ENCODE peak calls at places on chromosomes 11 and 22, in eight cellular contexts. P is stomach, A is PC-3, M is fibroblast of pulmonary artery, H is H1, F is small intestine, D is left ventricle myocardium inferior, X is kidney epithelial cell. Y is an unnamed sample.

GRCh38 chr11:10659339-10660216 is 34.0 kb downstream of the IRAG1 start:
- DNase-seq in D (no peak), P (no peak), A (peak; percentile 90), M (peak; percentile 85), F (peak; percentile 56), X (peak; percentile 80), H (no peak), Y (peak; percentile 91)

GRCh38 chr11:2462986-2463765 is 18.4 kb downstream of the KCNQ1 start:
- DNase-seq in P (peak; percentile 96), H (no peak), F (peak; percentile 93), A (peak; percentile 17), D (peak; percentile 82), M (no peak), X (no peak), Y (no peak)

GRCh38 chr11:607971-608659 is 7.6 kb downstream of the IRF7 start:
- DNase-seq in P (no peak), X (no peak), H (no peak), F (no peak), D (no peak), A (no peak), M (no peak), Y (no peak)

GRCh38 chr11:22192642-22193347 is at the start of gene ANO5:
- DNase-seq in M (peak; percentile 1), A (no peak), D (peak; percentile 83), X (no peak), H (peak; percentile 36), P (peak; percentile 78), F (peak; percentile 78), Y (no peak)

GRCh38 chr22:20093437-20093836 is 13.4 kb downstream of the DGCR8 start:
- DNase-seq in X (no peak), H (no peak), D (peak; percentile 78), M (no peak), A (no peak), F (no peak), P (peak; percentile 89), Y (no peak)

GRCh38 chr11:76579047-76579751 is 91.3 kb downstream of the LRRC32 start:
- DNase-seq in A (no peak), D (peak; percentile 63), X (no peak), P (no peak), F (no peak), M (peak; percentile 55), H (no peak), Y (no peak)

GRCh38 chr22:19292262-19293230 is 1.0 kb upstream of the CLTCL1 start:
- DNase-seq in F (no peak), D (peak; percentile 15), H (no peak), M (peak; percentile 20), P (no peak), X (no peak), A (no peak), Y (peak; percentile 74)

GRCh38 chr22:41447435-41448188 is 1.0 kb upstream of the TOB2 start:
- DNase-seq in F (peak; percentile 64), P (peak; percentile 74), A (peak; percentile 48), D (peak; percentile 67), M (peak; percentile 61), H (no peak), X (no peak), Y (peak; percentile 34)

GRCh38 chr11:115663790-115664189 is 159.6 kb upstream of the CADM1 start:
- DNase-seq in A (no peak), F (no peak), D (no peak), H (no peak), P (no peak), M (no peak), X (no peak), Y (no peak)

GRCh38 chr11:73236879-73237278 is 18.8 kb downstream of the P2RY2 start:
- DNase-seq in M (peak; percentile 45), F (peak; percentile 57), H (no peak), D (peak; percentile 51), A (peak; percentile 77), X (no peak), P (peak; percentile 61), Y (no peak)

GRCh38 chr11:68646832-68647231 is 37.5 kb upstream of the GAL start:
- DNase-seq in A (no peak), H (no peak), X (no peak), F (no peak), D (no peak), P (no peak), M (no peak), Y (no peak)

GRCh38 chr22:38456272-38456837 is 1.4 kb upstream of the KCNJ4 start:
- DNase-seq in H (no peak), A (no peak), F (no peak), D (no peak), M (no peak), P (no peak), X (no peak), Y (no peak)

GRCh38 chr11:43576834-43577521 is 103.6 kb upstream of the HSD17B12 start:
- DNase-seq in X (no peak), D (peak; percentile 35), F (peak; percentile 7), M (peak; percentile 62), H (no peak), P (peak; percentile 44), A (peak; percentile 48), Y (no peak)

GRCh38 chr11:11998091-11998781 is 10.2 kb downstream of the DKK3 start:
- DNase-seq in H (no peak), P (no peak), A (peak; percentile 88), F (peak; percentile 37), D (no peak), M (peak; percentile 90), X (peak; percentile 82), Y (peak; percentile 67)

GRCh38 chr11:2789791-2790580 is 90.2 kb upstream of the KCNQ1OT1 start:
- DNase-seq in M (no peak), D (peak; percentile 5), A (no peak), F (no peak), P (peak; percentile 23), H (no peak), X (no peak), Y (no peak)

GRCh38 chr11:26537341-26537740 is 34.7 kb downstream of the MUC15 start:
- DNase-seq in M (no peak), X (no peak), P (no peak), H (no peak), A (no peak), F (no peak), D (no peak), Y (no peak)

GRCh38 chr11:119612814-119613213 is 116.2 kb downstream of the NECTIN1 start:
- DNase-seq in H (no peak), X (no peak), P (no peak), F (no peak), M (no peak), A (no peak), D (no peak), Y (no peak)

GRCh38 chr11:9266132-9266736 is 1.1 kb upstream of the DENND5A start:
- DNase-seq in A (no peak), D (no peak), F (no peak), X (no peak), H (no peak), M (no peak), P (no peak), Y (no peak)
- H3K4me3 ChIP-seq in A (no peak overlapping the region), D (peak overlapping the region; percentile 99), F (no peak overlapping the region), X (no peak overlapping the region), H (peak overlapping the region; percentile 79), M (no peak overlapping the region), P (no peak overlapping the region), Y (no peak overlapping the region)

DNA sequence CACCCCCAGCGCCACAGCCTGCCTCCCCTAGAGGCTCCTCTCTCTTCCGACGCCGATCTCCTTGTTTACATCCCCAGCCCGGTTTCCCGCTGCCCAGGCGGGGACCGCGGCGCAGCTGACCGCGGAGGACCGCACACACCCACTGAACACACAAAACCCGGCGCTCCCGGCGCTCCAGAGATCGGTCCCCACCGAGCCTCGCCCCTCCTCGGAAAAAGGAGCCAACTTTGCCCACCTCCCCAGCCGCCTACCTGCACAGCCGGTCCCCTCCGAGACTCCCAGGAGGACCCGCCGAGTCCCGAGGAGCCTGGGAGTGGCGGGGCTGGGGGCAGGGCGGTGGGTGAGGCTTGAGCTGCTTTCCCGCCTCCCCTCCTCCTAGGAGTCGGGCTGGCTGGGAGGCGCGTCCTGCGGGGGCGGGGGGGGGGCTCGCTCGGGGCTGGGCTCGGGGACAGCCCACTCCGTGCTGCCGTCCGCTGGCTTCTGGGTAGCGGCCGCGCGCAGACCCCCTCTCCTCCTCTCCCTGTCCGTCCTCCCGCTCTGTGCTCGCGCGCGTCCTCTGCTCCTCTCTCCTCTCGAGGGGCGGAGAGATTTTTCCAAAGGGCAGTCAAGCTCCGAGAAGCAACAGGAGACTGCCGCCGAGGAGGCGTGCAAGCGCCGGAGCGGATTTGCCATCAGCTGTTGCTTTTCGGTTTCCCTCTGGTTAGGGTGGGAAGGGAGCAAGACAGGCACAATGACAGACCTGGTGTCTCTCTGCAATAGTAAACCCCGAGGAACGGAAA is at the start of gene FXYD6:
- DNase-seq in A (no peak), X (no peak), H (no peak), F (no peak), P (no peak), D (peak; percentile 73), M (no peak), Y (no peak)
- H3K4me3 ChIP-seq in A (no peak within 1 kb of the TSS), X (peak within 1 kb of the TSS; percentile 75), H (peak within 1 kb of the TSS; percentile 86), F (peak within 1 kb of the TSS; percentile 33), P (peak within 1 kb of the TSS; percentile 61), D (peak within 1 kb of the TSS; percentile 87), M (no peak within 1 kb of the TSS), Y (peak within 1 kb of the TSS; percentile 53)

DNA sequence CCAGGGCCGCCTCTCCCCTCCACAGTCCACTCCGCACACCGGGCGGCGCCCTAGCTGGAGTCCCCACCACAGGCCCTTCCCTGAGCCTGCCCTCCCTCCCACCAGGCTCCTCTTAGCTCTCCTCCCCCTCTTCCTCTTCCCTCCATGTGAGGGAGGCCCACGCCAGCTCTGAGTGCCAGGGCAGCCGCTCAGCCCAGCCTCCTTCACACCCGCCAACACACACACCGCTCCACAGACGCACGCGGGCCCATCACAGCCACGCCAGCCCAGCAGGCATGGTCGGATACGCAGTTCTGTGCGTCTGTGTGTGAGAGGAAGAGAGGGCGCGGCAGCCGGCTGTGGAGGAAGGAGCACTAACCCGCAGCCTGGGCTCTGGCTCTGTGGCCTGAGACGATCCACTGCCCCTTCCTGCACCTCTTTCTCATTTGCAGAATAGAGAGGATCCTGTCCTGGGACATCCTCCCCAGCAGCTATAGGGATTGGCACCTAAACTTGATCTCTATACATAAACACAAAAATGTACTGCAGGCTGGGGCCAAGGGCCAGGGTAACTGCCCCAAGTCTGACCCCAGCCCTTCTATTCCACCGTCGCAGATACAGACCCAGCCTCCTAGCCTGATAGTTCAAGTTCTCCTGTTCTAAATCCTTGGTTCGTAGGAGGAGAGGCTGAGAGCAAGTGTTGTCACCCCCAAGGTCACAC is 3.5 kb downstream of the CHRM4 start:
- DNase-seq in F (no peak), A (no peak), M (no peak), H (no peak), P (no peak), X (no peak), D (no peak), Y (no peak)
- H3K4me3 ChIP-seq in F (no peak overlapping the region), A (no peak overlapping the region), M (no peak overlapping the region), H (no peak overlapping the region), P (no peak overlapping the region), X (no peak overlapping the region), D (no peak overlapping the region), Y (no peak overlapping the region)

DNA sequence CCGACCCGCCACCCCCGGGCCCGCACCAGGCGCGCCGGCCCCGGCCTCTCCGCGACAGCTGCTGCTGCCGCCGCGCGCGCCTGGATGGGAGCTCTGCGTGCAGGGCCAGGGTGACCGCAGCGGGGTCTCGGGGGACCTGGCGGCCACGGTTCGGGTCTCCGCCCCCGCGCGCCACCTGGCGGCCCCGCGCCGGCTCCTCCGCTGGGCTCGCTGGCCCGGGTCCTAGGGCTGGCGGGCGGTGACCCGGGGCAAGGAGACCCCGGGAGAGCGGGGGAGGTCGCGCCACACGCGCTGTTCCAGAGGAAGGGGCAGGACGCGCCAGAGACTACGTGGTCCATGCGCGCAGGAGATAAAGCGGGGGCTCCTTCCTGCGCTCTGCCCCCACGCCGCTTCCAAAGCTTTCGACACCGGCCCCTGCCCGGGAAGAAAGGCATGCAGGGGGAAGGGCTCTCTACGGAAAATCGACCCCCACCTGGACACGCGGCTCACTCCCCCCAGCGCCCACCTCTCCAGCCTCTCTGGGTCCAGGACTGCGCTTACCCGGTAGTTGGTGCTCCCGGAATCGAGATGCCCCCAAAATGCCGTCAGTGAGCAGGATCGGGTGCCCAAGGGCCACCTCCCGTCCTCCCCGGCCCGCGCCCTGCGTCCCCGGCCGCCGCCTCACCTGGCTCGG is 480 bp downstream of the SHANK2 start:
- DNase-seq in A (peak; percentile 59), H (no peak), P (peak; percentile 57), M (no peak), X (no peak), D (no peak), F (peak; percentile 28), Y (no peak)
- H3K4me3 ChIP-seq in A (peak overlapping the region; percentile 95), H (peak overlapping the region; percentile 85), P (peak overlapping the region; percentile 63), M (peak overlapping the region; percentile 31), X (peak overlapping the region; percentile 56), D (peak overlapping the region; percentile 57), F (peak overlapping the region; percentile 80), Y (peak overlapping the region; percentile 45)

Y was measured in skeletal muscle cell.